ENCODE peak calls at places on chromosomes 7 and 10, in six cellular contexts. R, K, V, L, G and E are unnamed samples.

GRCh38 chr10:62277946-62278345 is 9.3 kb upstream of the RTKN2 start:
- DNase-seq in R (no peak), K (no peak), G (no peak), L (no peak), V (no peak), E (no peak)

GRCh38 chr10:6197274-6197673 is 5.5 kb upstream of the PFKFB3 start:
- DNase-seq in L (no peak), V (no peak), R (no peak), G (no peak), K (no peak), E (no peak)

GRCh38 chr10:69891057-69891617 is 89.4 kb downstream of the COL13A1 start:
- DNase-seq in L (no peak), G (no peak), K (no peak), R (no peak), V (no peak), E (no peak)

GRCh38 chr10:78977761-78978305 is 90.9 kb upstream of the ZMIZ1 start:
- DNase-seq in V (peak; percentile 82), G (no peak), L (no peak), K (no peak), R (peak; percentile 82), E (no peak)

GRCh38 chr7:83738436-83738835 is 89.5 kb upstream of the SEMA3E start:
- DNase-seq in V (no peak), K (peak; percentile 88), R (no peak), G (no peak), L (no peak), E (no peak)

GRCh38 chr7:16098585-16099179 is 322.7 kb downstream of the CRPPA start:
- DNase-seq in V (no peak), L (no peak), K (peak; percentile 35), R (no peak), G (no peak), E (no peak)

GRCh38 chr7:94396606-94397005 is 1.9 kb downstream of the COL1A2 start:
- DNase-seq in L (no peak), G (no peak), K (no peak), R (no peak), V (peak; percentile 60), E (no peak)

GRCh38 chr10:123153486-123154091 is 613 bp upstream of the BUB3 start:
- DNase-seq in G (peak; percentile 69), V (no peak), R (no peak), L (no peak), K (no peak), E (no peak)

GRCh38 chr7:17939670-17940301 is 508 bp downstream of the SNX13 start:
- DNase-seq in V (peak; percentile 26), G (no peak), K (peak; percentile 57), R (no peak), L (peak; percentile 4), E (peak; percentile 55)

GRCh38 chr7:103967401-103967800 is 22.1 kb downstream of the RELN start:
- DNase-seq in V (no peak), K (no peak), R (no peak), G (no peak), L (no peak), E (no peak)

GRCh38 chr10:44628921-44629320 is 244.0 kb upstream of the CXCL12 start:
- DNase-seq in V (no peak), L (no peak), K (no peak), G (no peak), R (no peak), E (no peak)

GRCh38 chr10:6347391-6347951 is 144.7 kb downstream of the PFKFB3 start:
- DNase-seq in K (no peak), G (peak; percentile 81), V (no peak), R (no peak), L (no peak), E (no peak)

GRCh38 chr7:104064969-104065387 is 75.5 kb upstream of the RELN start:
- DNase-seq in G (no peak), V (no peak), L (no peak), R (no peak), K (no peak), E (no peak)

GRCh38 chr7:41979834-41980307 is 257.1 kb downstream of the GLI3 start:
- DNase-seq in G (no peak), V (peak; percentile 52), K (no peak), R (no peak), L (no peak), E (no peak)

GRCh38 chr7:130481898-130482297 is 10.0 kb upstream of the MEST start:
- DNase-seq in R (no peak), V (no peak), L (no peak), K (no peak), G (no peak), E (no peak)

GRCh38 chr7:151448261-151449252 is 8.6 kb upstream of the CRYGN start:
- DNase-seq in L (peak; percentile 30), G (peak; percentile 90), K (peak; percentile 50), V (peak; percentile 76), R (peak; percentile 86), E (peak; percentile 56)

GRCh38 chr7:121278120-121279021 is 50.4 kb upstream of the WNT16 start:
- DNase-seq in R (no peak), K (no peak), V (no peak), G (no peak), L (no peak), E (no peak)

GRCh38 chr7:150432915-150433892 is 17.2 kb upstream of the GIMAP8 start:
- DNase-seq in K (no peak), V (no peak), L (no peak), G (no peak), R (peak; percentile 57), E (no peak)

GRCh38 chr7:74104702-74105101 is 21.1 kb downstream of the LIMK1 start:
- DNase-seq in K (no peak), R (no peak), G (no peak), L (no peak), V (no peak), E (no peak)

DNA sequence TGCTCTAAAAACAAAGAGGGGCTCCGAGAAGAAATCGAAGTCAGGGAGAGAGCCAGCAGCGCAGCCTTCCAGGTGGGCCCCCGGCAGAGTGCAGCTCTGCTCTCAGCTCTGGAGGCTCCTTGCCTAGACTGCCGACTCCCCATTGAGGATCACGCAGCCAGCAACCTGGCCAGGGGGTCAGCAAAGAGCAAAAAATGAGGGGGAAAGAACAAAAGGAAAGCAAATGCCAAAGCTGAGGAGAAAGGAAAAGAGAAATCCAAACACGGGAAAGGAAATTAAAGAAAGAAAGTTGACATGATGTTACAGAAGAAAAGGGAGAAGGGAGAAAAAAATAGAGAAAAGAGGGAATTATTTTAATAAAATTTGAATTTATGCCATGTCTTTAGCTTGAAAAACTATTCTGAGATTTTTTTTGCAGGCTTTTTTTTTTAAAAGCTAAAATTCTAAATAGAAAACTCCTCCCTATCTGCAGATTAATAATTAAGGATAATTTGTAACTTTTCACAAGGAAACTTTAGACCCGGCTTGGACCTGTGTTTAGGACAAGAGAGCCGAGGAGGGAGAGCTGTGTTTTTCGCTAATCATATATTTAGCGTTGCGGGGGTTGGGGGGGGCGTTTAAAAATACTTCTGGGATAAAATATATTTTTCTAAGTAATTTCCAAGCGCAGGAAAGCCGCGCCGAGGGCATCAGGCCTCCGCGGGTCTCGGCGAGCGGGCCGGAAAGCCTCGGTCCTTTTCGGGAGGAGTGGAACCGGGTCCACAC is 1.9 kb downstream of the PAX2 start:
- DNase-seq in V (no peak), L (no peak), R (no peak), G (no peak), K (no peak), E (no peak)
- H3K4me3 ChIP-seq in V (no peak overlapping the region), L (peak overlapping the region; percentile 50), R (no peak overlapping the region), G (no peak overlapping the region), K (peak overlapping the region; percentile 38), E (no peak overlapping the region)

GRCh38 chr10:48605264-48605615 is 367 bp upstream of the ARHGAP22 start:
- DNase-seq in R (no peak), K (no peak), V (no peak), L (no peak), G (no peak), E (no peak)
- H3K4me3 ChIP-seq in R (peak overlapping the region; percentile 46), K (no peak overlapping the region), V (peak overlapping the region; percentile 25), L (peak overlapping the region; percentile 67), G (peak overlapping the region; percentile 30), E (peak overlapping the region; percentile 23)

GRCh38 chr7:152925412-152926147 is 166.0 kb downstream of the ACTR3B start:
- DNase-seq in R (peak; percentile 44), K (peak; percentile 46), L (no peak), V (no peak), G (no peak), E (no peak)
- H3K4me3 ChIP-seq in R (peak overlapping the region; percentile 18), K (peak overlapping the region; percentile 43), L (peak overlapping the region; percentile 42), V (no peak overlapping the region), G (peak overlapping the region; percentile 39), E (peak overlapping the region; percentile 28)

GRCh38 chr7:100739934-100740333 is 6.5 kb downstream of the ZAN start:
- DNase-seq in L (no peak), V (no peak), G (no peak), K (no peak), R (no peak), E (no peak)

GRCh38 chr7:100745184-100745583 is 11.8 kb downstream of the ZAN start:
- DNase-seq in L (no peak), K (no peak), R (no peak), G (peak; percentile 82), V (peak; percentile 67), E (no peak)

GRCh38 chr7:100744605-100745004 is 11.2 kb downstream of the ZAN start:
- DNase-seq in G (no peak), L (no peak), V (no peak), R (no peak), K (no peak), E (no peak)
- H3K4me3 ChIP-seq in G (no peak overlapping the region), L (peak overlapping the region; percentile 68), V (no peak overlapping the region), R (no peak overlapping the region), K (no peak overlapping the region), E (no peak overlapping the region)

GRCh38 chr7:28135760-28136159 is 44.8 kb downstream of the JAZF1 start:
- DNase-seq in R (no peak), L (no peak), V (no peak), G (no peak), K (no peak), E (no peak)
- H3K4me3 ChIP-seq in R (no peak overlapping the region), L (no peak overlapping the region), V (no peak overlapping the region), G (no peak overlapping the region), K (no peak overlapping the region), E (no peak overlapping the region)

DNA sequence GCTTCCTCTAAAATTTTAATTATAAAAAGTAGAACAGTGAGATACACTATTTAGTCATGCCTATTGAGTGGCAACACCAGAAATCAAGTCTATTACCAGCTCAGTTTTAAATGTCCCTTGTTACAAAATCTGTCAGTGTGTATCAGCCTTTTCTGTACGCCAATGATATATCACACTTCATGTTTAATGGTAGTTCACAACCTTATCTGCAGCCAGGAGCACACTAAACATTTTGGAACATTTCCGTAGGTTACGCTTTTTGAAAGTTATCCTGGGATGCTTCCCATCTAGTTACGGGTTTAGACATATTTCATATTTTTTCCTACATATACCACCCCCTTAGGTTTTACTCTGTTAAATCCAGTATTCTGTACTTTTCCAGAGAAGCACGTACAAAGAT is 5.4 kb downstream of the HNRNPA2B1 start:
- DNase-seq in L (no peak), K (no peak), V (no peak), R (no peak), G (no peak), E (no peak)
- H3K4me3 ChIP-seq in L (peak overlapping the region; percentile 98), K (no peak overlapping the region), V (no peak overlapping the region), R (no peak overlapping the region), G (no peak overlapping the region), E (no peak overlapping the region)